ENCODE peak calls at places on chromosomes 16 and 17, in four cellular contexts. E is brain microvascular endothelial cell, F is Peyer's patch, J is lower lobe of right lung. Y is an unnamed sample.

GRCh38 chr16:2829501-2830354 is at the start of gene ZG16B:
- DNase-seq in E (no peak), F (peak; percentile 59), J (peak; percentile 42), Y (no peak)

GRCh38 chr16:951660-952301 is 19.0 kb downstream of the LMF1 start:
- DNase-seq in E (no peak), F (no peak), J (no peak), Y (peak; percentile 46)

GRCh38 chr17:61966201-61966600 is 38.4 kb upstream of the INTS2 start:
- DNase-seq in E (no peak), F (no peak), J (no peak), Y (no peak)

GRCh38 chr17:77323413-77324171 is 182.8 kb downstream of the SEC14L1 start:
- DNase-seq in E (no peak), F (peak; percentile 55), J (peak; percentile 68), Y (peak; percentile 62)

GRCh38 chr17:34163681-34164080 is 91.4 kb upstream of the CCL2 start:
- DNase-seq in E (no peak), F (no peak), J (no peak), Y (peak; percentile 48)

GRCh38 chr16:83701494-83701893 is 106.3 kb upstream of the HSBP1 start:
- DNase-seq in E (peak; percentile 43), F (no peak), J (peak; percentile 57), Y (peak; percentile 33)

GRCh38 chr17:61947367-61948078 is 19.7 kb upstream of the INTS2 start:
- DNase-seq in E (no peak), F (no peak), J (no peak), Y (no peak)

GRCh38 chr16:31301708-31302400 is 42.1 kb downstream of the ITGAM start:
- DNase-seq in E (no peak), F (no peak), J (no peak), Y (peak; percentile 6)

GRCh38 chr17:37562016-37562745 is 47.0 kb downstream of the SYNRG start:
- DNase-seq in E (no peak), F (no peak), J (no peak), Y (no peak)

GRCh38 chr17:50605434-50605833 is 29.2 kb upstream of the ABCC3 start:
- DNase-seq in E (no peak), F (no peak), J (no peak), Y (peak; percentile 44)

GRCh38 chr17:75138519-75138918 is 7.0 kb upstream of the NT5C start:
- DNase-seq in E (no peak), F (no peak), J (no peak), Y (no peak)

GRCh38 chr17:81868674-81869220 is 2.4 kb downstream of the ARHGDIA start:
- DNase-seq in E (peak; percentile 79), F (peak; percentile 59), J (no peak), Y (peak; percentile 89)

DNA sequence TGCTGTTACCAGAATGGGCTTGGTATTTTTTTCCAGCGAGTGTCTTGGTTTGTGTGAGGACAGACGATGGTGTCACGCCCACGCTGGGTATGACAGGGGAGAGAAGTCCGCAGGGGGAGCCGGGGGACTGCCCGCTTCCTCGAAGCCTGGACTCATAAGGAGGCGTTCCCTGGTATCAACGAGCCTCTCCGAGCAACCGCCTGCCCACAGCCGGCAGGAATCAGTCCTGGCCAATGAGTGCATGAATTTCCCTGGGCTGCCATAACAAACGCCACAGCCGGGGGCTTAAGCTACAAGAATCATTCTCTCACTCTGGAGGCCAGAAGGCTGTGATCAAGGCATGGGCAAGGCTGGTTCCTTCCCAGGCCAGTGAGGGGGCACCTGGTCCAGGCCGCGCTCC is 26.1 kb upstream of the JPH3 start:
- DNase-seq in E (no peak), F (no peak), J (no peak), Y (no peak)
- H3K27me3 ChIP-seq in E (no peaks in the 10 kb centered on the region), F (no peaks in the 10 kb centered on the region), J (peaks cover 7% of the 10 kb centered on the region), Y (peaks cover 2% of the 10 kb centered on the region)

GRCh38 chr17:47727704-47728036 is 5.4 kb upstream of the TBX21 start:
- DNase-seq in E (no peak), F (peak; percentile 14), J (peak; percentile 16), Y (no peak)
- H3K27me3 ChIP-seq in E (peaks cover 85% of the 10 kb centered on the region), F (peaks cover 6% of the 10 kb centered on the region), J (peaks cover 49% of the 10 kb centered on the region), Y (peaks cover 48% of the 10 kb centered on the region)

GRCh38 chr16:24381470-24382118 is 125.5 kb downstream of the CACNG3 start:
- DNase-seq in E (no peak), F (no peak), J (no peak), Y (no peak)
- H3K27me3 ChIP-seq in E (no peaks in the 10 kb centered on the region), F (no peaks in the 10 kb centered on the region), J (peaks cover 4% of the 10 kb centered on the region), Y (no peaks in the 10 kb centered on the region)

GRCh38 chr17:4743216-4743615 is 3.5 kb upstream of the CXCL16 start:
- DNase-seq in E (no peak), F (no peak), J (peak; percentile 21), Y (no peak)

GRCh38 chr17:4740584-4740983 is 856 bp upstream of the CXCL16 start:
- DNase-seq in E (no peak), F (no peak), J (no peak), Y (no peak)

GRCh38 chr17:4741544-4741943 is 1.8 kb upstream of the CXCL16 start:
- DNase-seq in E (no peak), F (no peak), J (peak; percentile 26), Y (no peak)

GRCh38 chr17:4742629-4743028 is 2.9 kb upstream of the CXCL16 start:
- DNase-seq in E (no peak), F (no peak), J (peak; percentile 19), Y (no peak)

GRCh38 chr17:4742133-4742532 is 2.4 kb upstream of the CXCL16 start:
- DNase-seq in E (no peak), F (no peak), J (no peak), Y (no peak)
- H3K27me3 ChIP-seq in E (peaks cover 28% of the 10 kb centered on the region), F (peaks cover 3% of the 10 kb centered on the region), J (peaks cover 7% of the 10 kb centered on the region), Y (peaks cover 34% of the 10 kb centered on the region)

GRCh38 chr17:47856830-47857229 is 5.9 kb upstream of the SP6 start:
- DNase-seq in E (no peak), F (no peak), J (no peak), Y (no peak)

GRCh38 chr17:47855737-47856136 is 4.8 kb upstream of the SP6 start:
- DNase-seq in E (no peak), F (no peak), J (no peak), Y (no peak)

GRCh38 chr17:47860396-47860795 is 9.4 kb upstream of the SP6 start:
- DNase-seq in E (no peak), F (no peak), J (no peak), Y (no peak)

GRCh38 chr17:47853616-47854015 is 2.7 kb upstream of the SP6 start:
- DNase-seq in E (no peak), F (no peak), J (no peak), Y (no peak)

GRCh38 chr17:47857551-47858410 is 6.8 kb upstream of the SP6 start:
- DNase-seq in E (no peak), F (no peak), J (no peak), Y (no peak)
- H3K27me3 ChIP-seq in E (peaks cover 20% of the 10 kb centered on the region), F (no peaks in the 10 kb centered on the region), J (peaks cover 28% of the 10 kb centered on the region), Y (peaks cover 34% of the 10 kb centered on the region)

Y was measured in fibroblast of lung.